ENCODE peak calls at places on chromosomes 11 and 22, in nine cellular contexts. J, W, U, O, L, Q, F, P and B are unnamed samples.

GRCh38 chr11:19631657-19632325 is 80.8 kb upstream of the NAV2 start:
- DNase-seq in P (no peak), L (no peak), W (peak; percentile 82), J (no peak), O (no peak), F (no peak), U (no peak), Q (peak; percentile 46), B (no peak)

GRCh38 chr11:130909650-130910049 is 6.6 kb downstream of the SNX19 start:
- DNase-seq in U (no peak), W (peak; percentile 39), P (no peak), Q (peak; percentile 32), J (no peak), F (no peak), O (no peak), L (no peak), B (no peak)

GRCh38 chr11:111777094-111778046 is 11.2 kb upstream of the PPP2R1B start:
- DNase-seq in O (no peak), F (no peak), J (no peak), U (peak; percentile 44), W (peak; percentile 77), P (no peak), L (no peak), Q (peak; percentile 74), B (no peak)

GRCh38 chr11:11620966-11621880 is 582 bp downstream of the GALNT18 start:
- DNase-seq in O (no peak), J (no peak), F (peak; percentile 33), P (no peak), U (no peak), L (no peak), Q (peak; percentile 34), W (peak; percentile 5), B (peak; percentile 65)

GRCh38 chr11:106384429-106384828 is 307.0 kb downstream of the AASDHPPT start:
- DNase-seq in J (no peak), P (no peak), U (no peak), L (no peak), O (no peak), Q (no peak), W (no peak), F (no peak), B (no peak)

GRCh38 chr11:118606157-118606843 is 1.1 kb upstream of the PHLDB1 start:
- DNase-seq in F (peak; percentile 22), U (peak; percentile 74), W (no peak), P (no peak), L (no peak), Q (no peak), O (no peak), J (no peak), B (peak; percentile 80)

GRCh38 chr11:122339661-122340060 is 223.6 kb upstream of the BLID start:
- DNase-seq in J (no peak), U (no peak), P (no peak), Q (no peak), O (no peak), L (no peak), F (no peak), W (no peak), B (no peak)

GRCh38 chr11:47437218-47437745 is 11.0 kb upstream of the PSMC3 start:
- DNase-seq in F (no peak), Q (no peak), J (no peak), L (no peak), P (no peak), W (no peak), O (no peak), U (no peak), B (no peak)

GRCh38 chr11:55967914-55968313 is 1.8 kb downstream of the OR10AG1 start:
- DNase-seq in W (no peak), L (no peak), J (no peak), O (no peak), F (no peak), P (no peak), Q (no peak), U (no peak), B (no peak)

GRCh38 chr22:20788627-20789344 is 14.9 kb downstream of the SERPIND1 start:
- DNase-seq in P (no peak), Q (no peak), O (no peak), F (no peak), J (no peak), L (no peak), U (no peak), W (no peak), B (no peak)

GRCh38 chr11:2521081-2521480 is 76.3 kb downstream of the KCNQ1 start:
- DNase-seq in O (no peak), W (no peak), L (no peak), F (peak; percentile 24), Q (no peak), P (no peak), U (no peak), J (no peak), B (peak; percentile 26)

GRCh38 chr11:8833568-8834275 is 77.3 kb upstream of the AKIP1 start:
- DNase-seq in P (no peak), J (no peak), O (no peak), F (no peak), Q (no peak), W (no peak), U (peak; percentile 34), L (no peak), B (peak; percentile 70)

GRCh38 chr22:39236321-39237275 is 8.2 kb downstream of the PDGFB start:
- DNase-seq in J (peak; percentile 8), P (no peak), L (no peak), W (no peak), Q (no peak), U (no peak), O (no peak), F (peak; percentile 76), B (no peak)

GRCh38 chr22:46065733-46066454 is 84.4 kb upstream of the PPARA start:
- DNase-seq in U (peak; percentile 7), W (no peak), L (no peak), P (no peak), O (no peak), F (no peak), J (no peak), Q (no peak), B (no peak)

GRCh38 chr11:43992834-43993637 is 50.6 kb downstream of the C11orf96 start:
- DNase-seq in W (peak; percentile 9), Q (no peak), O (no peak), P (no peak), L (no peak), F (no peak), U (no peak), J (no peak), B (no peak)

GRCh38 chr11:2305862-2306823 is 4.3 kb downstream of the TSPAN32 start:
- DNase-seq in O (no peak), U (no peak), L (no peak), P (no peak), Q (peak; percentile 79), F (peak; percentile 25), J (no peak), W (peak; percentile 91), B (peak; percentile 42)

GRCh38 chr22:19876941-19877625 is 22.4 kb upstream of the GNB1L start:
- DNase-seq in P (no peak), O (no peak), J (no peak), W (no peak), F (no peak), U (no peak), L (no peak), Q (no peak), B (peak; percentile 44)

GRCh38 chr11:117600976-117601708 is 195.9 kb downstream of the DSCAML1 start:
- DNase-seq in U (no peak), P (no peak), Q (no peak), J (no peak), F (no peak), W (no peak), L (no peak), O (peak; percentile 47), B (no peak)

GRCh38 chr11:83671295-83671694 is 385.1 kb upstream of the CCDC90B start:
- DNase-seq in F (no peak), Q (peak; percentile 17), L (no peak), U (no peak), J (no peak), W (no peak), P (no peak), O (no peak), B (no peak)

GRCh38 chr11:130131957-130132850 is 27.4 kb upstream of the ST14 start:
- DNase-seq in J (peak; percentile 5), Q (peak; percentile 81), W (peak; percentile 52), L (no peak), F (peak; percentile 41), U (peak; percentile 39), P (no peak), O (no peak), B (peak; percentile 87)

GRCh38 chr11:38476808-38477565 is 1879.0 kb upstream of the RAG2 start:
- DNase-seq in F (no peak), L (no peak), J (no peak), W (no peak), P (no peak), Q (no peak), O (no peak), U (no peak), B (no peak)

GRCh38 chr22:21936151-21936778 is 16.4 kb downstream of the PPM1F start:
- DNase-seq in O (no peak), W (peak; percentile 32), Q (no peak), U (no peak), L (no peak), F (no peak), P (no peak), J (no peak), B (no peak)

GRCh38 chr22:44930711-44931035 is 79.1 kb downstream of the PHF21B start:
- DNase-seq in O (no peak), P (no peak), W (no peak), J (no peak), L (no peak), Q (no peak), U (no peak), F (no peak), B (no peak)

GRCh38 chr11:130199792-130200191 is 40.2 kb downstream of the ST14 start:
- DNase-seq in W (no peak), Q (no peak), J (no peak), F (no peak), O (no peak), P (no peak), L (no peak), U (no peak), B (no peak)

GRCh38 chr22:21591695-21592094 is 24.2 kb downstream of the UBE2L3 start:
- DNase-seq in F (no peak), W (no peak), L (peak; percentile 18), Q (no peak), J (no peak), P (no peak), U (no peak), O (no peak), B (no peak)

GRCh38 chr22:36359172-36359973 is 28.4 kb downstream of the MYH9 start:
- DNase-seq in P (no peak), W (no peak), Q (no peak), O (no peak), U (no peak), L (no peak), J (no peak), F (no peak), B (no peak)

GRCh38 chr11:130246719-130247118 is 68.0 kb downstream of the ZBTB44 start:
- DNase-seq in U (no peak), F (no peak), J (no peak), L (no peak), P (no peak), O (no peak), W (peak; percentile 3), Q (peak; percentile 17), B (no peak)